ENCODE peak calls at places on chromosomes 16 and 17, in five cellular contexts. P is left cardiac atrium; B is choroid plexus epithelial cell; Y is activated CD4-positive, alpha-beta T cell treated with anti-CD3 and anti-CD28 coated beads for 24 hours; V is stomach. W is an unnamed sample.

GRCh38 chr17:19876524-19877161 is 8.9 kb upstream of the ULK2 start:
- DNase-seq in P (peak; percentile 56), B (no peak), V (no peak), Y (peak; percentile 3), W (peak; percentile 33)

GRCh38 chr17:81035389-81036127 is 607 bp downstream of the BAIAP2 start:
- DNase-seq in Y (no peak), B (peak; percentile 42), P (no peak), V (no peak), W (no peak)

GRCh38 chr16:7150230-7150629 is 182.4 kb upstream of the RBFOX1 start:
- DNase-seq in V (no peak), B (no peak), Y (no peak), P (no peak), W (no peak)

GRCh38 chr17:52255347-52255746 is 96.8 kb upstream of the CA10 start:
- DNase-seq in Y (no peak), B (no peak), V (no peak), P (no peak), W (no peak)

GRCh38 chr16:81158964-81159363 is 62.8 kb upstream of the GCSH start:
- DNase-seq in Y (no peak), V (no peak), B (no peak), P (no peak), W (no peak)

GRCh38 chr17:57366558-57367351 is 110.4 kb downstream of the MSI2 start:
- DNase-seq in Y (no peak), V (peak; percentile 72), B (no peak), P (peak; percentile 53), W (no peak)

GRCh38 chr16:21994856-21995465 is 6.0 kb downstream of the PDZD9 start:
- DNase-seq in Y (no peak), B (no peak), V (no peak), P (no peak), W (no peak)

GRCh38 chr17:32593003-32593402 is 106.2 kb downstream of the CDK5R1 start:
- DNase-seq in B (peak; percentile 1), V (no peak), P (no peak), Y (no peak), W (no peak)

GRCh38 chr17:28711723-28712036 is at the start of gene PROCA1:
- DNase-seq in V (no peak), Y (no peak), P (no peak), B (no peak), W (no peak)

GRCh38 chr17:43769426-43769825 is 9.4 kb downstream of the DUSP3 start:
- DNase-seq in Y (no peak), B (no peak), P (no peak), V (no peak), W (no peak)

GRCh38 chr17:8801135-8801840 is 2.1 kb upstream of the MFSD6L start:
- DNase-seq in P (no peak), V (no peak), Y (no peak), B (no peak), W (no peak)

GRCh38 chr17:72749119-72749572 is 343.3 kb downstream of the SLC39A11 start:
- DNase-seq in B (no peak), P (no peak), V (no peak), Y (no peak), W (peak; percentile 66)

GRCh38 chr16:27313422-27314160 is at the start of gene IL4R:
- DNase-seq in V (peak; percentile 77), B (peak; percentile 88), Y (peak; percentile 73), P (peak; percentile 91), W (peak; percentile 81)

GRCh38 chr17:47324224-47325020 is 667 bp downstream of the EFCAB13 start:
- DNase-seq in V (peak; percentile 63), P (peak; percentile 66), Y (peak; percentile 18), B (peak; percentile 40), W (peak; percentile 68)

GRCh38 chr17:44102845-44103622 is 20.4 kb downstream of the HDAC5 start:
- DNase-seq in B (no peak), Y (no peak), V (no peak), P (no peak), W (no peak)